ENCODE peak calls at places on chromosome 22, in ten cellular contexts. V is renal cortical epithelial cell; E is stimulated activated CD4-positive, alpha-beta T cell treated with anti-CD3 and anti-CD28 coated beads, Interleukin-12 subunit alpha, Interleukin-12 subunit beta, amount 100 ng/mL, for 24 hours; W is NCI-H1105; Q is MV-4-11; B is GM13976; K is MM.1S; Y is Panc1; P is Calu3; X is ovary. D is an unnamed sample.

GRCh38 chr22:36546932-36547331 is 18.0 kb upstream of the EIF3D start:
- DNase-seq in P (peak; percentile 46), E (no peak), B (no peak), K (no peak), Y (peak; percentile 76), W (no peak), V (peak; percentile 95), X (no peak), Q (peak; percentile 16), D (no peak)

GRCh38 chr22:30427871-30428270 is 2.3 kb downstream of the MTFP1 start:
- DNase-seq in X (no peak), Q (no peak), B (no peak), K (no peak), P (no peak), V (no peak), W (no peak), E (no peak), Y (no peak), D (no peak)

GRCh38 chr22:37563153-37564081 is 3.1 kb downstream of the CDC42EP1 start:
- DNase-seq in W (no peak), Q (peak; percentile 12), K (no peak), E (no peak), X (peak; percentile 82), B (no peak), Y (no peak), P (peak; percentile 95), V (peak; percentile 96), D (peak; percentile 86)

GRCh38 chr22:28116261-28116673 is 197.2 kb upstream of the PITPNB start:
- DNase-seq in Y (no peak), P (no peak), K (no peak), V (peak; percentile 95), E (no peak), W (no peak), Q (no peak), B (no peak), X (peak; percentile 56), D (peak; percentile 55)

GRCh38 chr22:37309221-37310074 is 27.1 kb downstream of the CYTH4 start:
- DNase-seq in V (no peak), X (no peak), Q (peak; percentile 83), E (no peak), W (no peak), P (no peak), K (no peak), B (peak; percentile 74), Y (no peak), D (no peak)

GRCh38 chr22:48714231-48714630 is 1113.4 kb downstream of the BRD1 start:
- DNase-seq in V (no peak), K (no peak), Y (no peak), P (no peak), W (no peak), X (no peak), Q (no peak), E (no peak), B (no peak), D (no peak)

GRCh38 chr22:21917206-21917958 is 35.3 kb downstream of the PPM1F start:
- DNase-seq in V (no peak), E (no peak), P (no peak), B (no peak), W (no peak), X (peak; percentile 49), K (no peak), Y (no peak), Q (no peak), D (peak; percentile 84)

GRCh38 chr22:39223091-39223710 is 21.6 kb downstream of the PDGFB start:
- DNase-seq in E (no peak), V (no peak), Q (peak; percentile 55), W (no peak), B (no peak), K (no peak), Y (no peak), X (no peak), P (no peak), D (no peak)

GRCh38 chr22:45544588-45545170 is 42.0 kb downstream of the FBLN1 start:
- DNase-seq in B (no peak), X (no peak), Q (no peak), P (no peak), V (no peak), E (no peak), W (no peak), Y (no peak), K (no peak), D (no peak)

GRCh38 chr22:37020192-37020479 is 594 bp downstream of the MPST start:
- DNase-seq in Y (no peak), E (no peak), P (no peak), X (peak; percentile 46), Q (peak; percentile 47), K (peak; percentile 34), W (no peak), B (no peak), V (peak; percentile 49), D (no peak)

GRCh38 chr22:24417901-24418641 is 9.3 kb upstream of the ADORA2A start:
- DNase-seq in Y (no peak), W (no peak), B (no peak), V (peak; percentile 28), E (no peak), K (no peak), X (no peak), Q (no peak), P (no peak), D (no peak)

GRCh38 chr22:32653823-32654222 is 147.7 kb upstream of the TIMP3 start:
- DNase-seq in Y (no peak), P (no peak), B (no peak), W (no peak), Q (no peak), V (no peak), X (no peak), E (no peak), K (no peak), D (no peak)

GRCh38 chr22:30332994-30333706 is 6.4 kb upstream of the TBC1D10A start:
- DNase-seq in B (no peak), W (no peak), V (no peak), Y (no peak), X (no peak), P (no peak), Q (no peak), K (no peak), E (no peak), D (no peak)

GRCh38 chr22:35631597-35631996 is 14.5 kb upstream of the MB start:
- DNase-seq in Q (peak; percentile 47), E (no peak), B (peak; percentile 58), P (peak; percentile 71), V (peak; percentile 52), X (no peak), Y (no peak), K (peak; percentile 52), W (no peak), D (peak; percentile 66)

D was measured in body of pancreas.